ENCODE peak calls at places on chromosomes 11 and 22, in five cellular contexts. B, R, H, C and V are unnamed samples.

GRCh38 chr11:122241561-122241960 is 125.5 kb upstream of the BLID start:
- DNase-seq in B (no peak), R (no peak), H (no peak), C (no peak), V (no peak)

GRCh38 chr11:67270256-67271211 is 4.3 kb downstream of the GRK2 start:
- DNase-seq in B (peak), R (peak), H (no peak), C (no peak), V (no peak)

GRCh38 chr11:128621491-128622136 is 34.3 kb upstream of the ETS1 start:
- DNase-seq in B (peak), R (no peak), H (no peak), C (peak), V (no peak)

GRCh38 chr22:23218867-23219251 is 38.5 kb downstream of the BCR start:
- DNase-seq in B (no peak), R (peak), H (no peak), C (no peak), V (no peak)

GRCh38 chr11:107747622-107748021 is 35.8 kb upstream of the SLN start:
- DNase-seq in B (no peak), R (no peak), H (no peak), C (no peak), V (no peak)

GRCh38 chr11:44880511-44880910 is 70.2 kb downstream of the TP53I11 start:
- DNase-seq in B (no peak), R (no peak), H (no peak), C (no peak), V (no peak)

GRCh38 chr11:2932850-2933251 is 3.6 kb upstream of the PHLDA2 start:
- DNase-seq in B (no peak), R (no peak), H (no peak), C (peak), V (no peak)

GRCh38 chr11:130834886-130835285 is 81.4 kb downstream of the SNX19 start:
- DNase-seq in B (no peak), R (no peak), H (no peak), C (no peak), V (no peak)

GRCh38 chr11:123454060-123454651 is 24.1 kb downstream of the GRAMD1B start:
- DNase-seq in B (no peak), R (no peak), H (no peak), C (peak), V (no peak)

GRCh38 chr22:23305922-23306374 is 125.6 kb downstream of the BCR start:
- DNase-seq in B (peak), R (no peak), H (peak), C (peak), V (no peak)

GRCh38 chr22:17303840-17304779 is 65.2 kb upstream of the CECR2 start:
- DNase-seq in B (no peak), R (no peak), H (no peak), C (no peak), V (peak)

GRCh38 chr11:123069878-123070821 is 8.2 kb upstream of the HSPA8 start:
- DNase-seq in B (no peak), R (no peak), H (no peak), C (no peak), V (peak)

GRCh38 chr11:27205779-27206549 is 157.1 kb downstream of the CCDC34 start:
- DNase-seq in B (no peak), R (no peak), H (no peak), C (no peak), V (no peak)

GRCh38 chr11:128026596-128026995 is 560.8 kb downstream of the ETS1 start:
- DNase-seq in B (no peak), R (no peak), H (no peak), C (peak), V (no peak)

GRCh38 chr11:15816270-15816871 is 540.0 kb downstream of the SOX6 start:
- DNase-seq in B (no peak), R (no peak), H (no peak), C (peak), V (no peak)

GRCh38 chr11:66126808-66127555 is 56.9 kb downstream of the PACS1 start:
- DNase-seq in B (peak), R (peak), H (peak), C (peak), V (peak)

GRCh38 chr11:9825315-9825714 is 161.4 kb downstream of the SWAP70 start:
- DNase-seq in B (no peak), R (no peak), H (no peak), C (no peak), V (no peak)

GRCh38 chr11:31651822-31652221 is 142.3 kb downstream of the ELP4 start:
- DNase-seq in B (no peak), R (no peak), H (no peak), C (no peak), V (no peak)

GRCh38 chr11:134020598-134020997 is 48.3 kb upstream of the JAM3 start:
- DNase-seq in B (no peak), R (no peak), H (no peak), C (no peak), V (no peak)

GRCh38 chr22:44018594-44018993 is 5.5 kb upstream of the PARVB start:
- DNase-seq in B (no peak), R (no peak), H (no peak), C (no peak), V (no peak)

GRCh38 chr11:102196816-102197215 is 86.6 kb downstream of the YAP1 start:
- DNase-seq in B (no peak), R (no peak), H (no peak), C (no peak), V (no peak)

GRCh38 chr22:11253000-11253511 is 4274.9 kb upstream of the OR11H1 start:
- DNase-seq in B (no peak), R (peak), H (no peak), C (no peak), V (no peak)

GRCh38 chr22:22128440-22128839 is 116.1 kb upstream of the VPREB1 start:
- DNase-seq in B (no peak), R (no peak), H (no peak), C (no peak), V (no peak)

GRCh38 chr11:57427692-57428082 is 766 bp upstream of the SLC43A3 start:
- DNase-seq in B (peak), R (no peak), H (peak), C (no peak), V (no peak)

GRCh38 chr11:116499396-116500001 is 273.3 kb downstream of the BUD13 start:
- DNase-seq in B (peak), R (peak), H (peak), C (peak), V (peak)

GRCh38 chr11:65308281-65308891 is 6.3 kb upstream of the CDC42EP2 start:
- DNase-seq in B (no peak), R (no peak), H (no peak), C (no peak), V (no peak)

GRCh38 chr22:25402501-25403283 is 161.8 kb upstream of the GRK3 start:
- DNase-seq in B (peak), R (no peak), H (peak), C (no peak), V (peak)

GRCh38 chr11:5553347-5553746 is 5.0 kb upstream of the OR52H1 start:
- DNase-seq in B (no peak), R (no peak), H (no peak), C (no peak), V (no peak)

GRCh38 chr11:36431429-36432092 is 78.5 kb downstream of the TRAF6 start:
- DNase-seq in B (peak), R (no peak), H (no peak), C (peak), V (no peak)

GRCh38 chr11:123973816-123974215 is 3.8 kb downstream of the OR10S1 start:
- DNase-seq in B (no peak), R (no peak), H (no peak), C (peak), V (no peak)

GRCh38 chr11:126477526-126478275 is 122.2 kb downstream of the ST3GAL4 start:
- DNase-seq in B (no peak), R (no peak), H (no peak), C (no peak), V (no peak)

GRCh38 chr11:47879259-47880184 is 31.4 kb upstream of the NUP160 start:
- DNase-seq in B (no peak), R (no peak), H (no peak), C (no peak), V (no peak)

GRCh38 chr11:118715245-118715807 is 35.9 kb upstream of the TREH start:
- DNase-seq in B (peak), R (no peak), H (no peak), C (no peak), V (no peak)

GRCh38 chr22:29167032-29167911 is 38.4 kb upstream of the EMID1 start:
- DNase-seq in B (no peak), R (no peak), H (no peak), C (no peak), V (peak)

GRCh38 chr11:120239713-120240640 is at the start of gene POU2F3:
- DNase-seq in B (no peak), R (peak), H (no peak), C (no peak), V (no peak)
- TF ChIP-seq CTCF in B (no peak), R (peak), H (no peak), C (peak), V (peak)

GRCh38 chr11:22192642-22193347 is at the start of gene ANO5:
- DNase-seq in B (peak), R (peak), H (peak), C (no peak), V (peak)

GRCh38 chr11:22189660-22190059 is 3.2 kb upstream of the ANO5 start:
- DNase-seq in B (no peak), R (no peak), H (no peak), C (no peak), V (no peak)

GRCh38 chr11:22193348-22194051 is 615 bp downstream of the ANO5 start:
- DNase-seq in B (no peak), R (peak), H (peak), C (no peak), V (peak)

GRCh38 chr11:22190827-22191463 is 1.9 kb upstream of the ANO5 start:
- DNase-seq in B (no peak), R (no peak), H (no peak), C (no peak), V (no peak)

GRCh38 chr11:22192289-22192641 is 620 bp upstream of the ANO5 start:
- DNase-seq in B (no peak), R (peak), H (no peak), C (no peak), V (peak)
- TF ChIP-seq CTCF in B (no peak), R (peak), H (no peak), C (no peak), V (peak)

GRCh38 chr22:32518848-32519247 is 44.2 kb downstream of the FBXO7 start:
- DNase-seq in B (no peak), R (no peak), H (no peak), C (no peak), V (no peak)
- TF ChIP-seq CTCF in B (no peak), R (peak), H (no peak), C (peak), V (peak)

DNA sequence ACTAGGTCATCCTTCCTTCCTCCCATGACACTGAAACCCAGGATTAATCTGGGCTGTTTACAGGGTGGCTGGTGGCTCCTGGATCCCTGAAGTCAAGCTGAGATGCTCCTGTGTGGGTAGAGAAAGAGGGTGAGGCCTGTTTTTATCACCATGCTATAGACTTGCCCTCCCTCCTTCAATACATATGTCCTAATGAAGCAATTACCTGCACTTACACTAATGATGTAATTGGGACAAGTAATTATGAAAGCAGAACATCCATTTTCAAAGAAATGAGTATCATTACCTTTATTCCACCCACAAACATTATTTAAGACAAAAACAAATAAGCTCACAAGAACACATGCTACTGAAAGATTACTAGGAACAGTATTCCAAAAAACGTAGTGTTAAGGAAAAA is 64.2 kb upstream of the CHRM4 start:
- DNase-seq in B (no peak), R (no peak), H (no peak), C (no peak), V (no peak)
- TF ChIP-seq CTCF in B (no peak), R (no peak), H (no peak), C (no peak), V (no peak)

DNA sequence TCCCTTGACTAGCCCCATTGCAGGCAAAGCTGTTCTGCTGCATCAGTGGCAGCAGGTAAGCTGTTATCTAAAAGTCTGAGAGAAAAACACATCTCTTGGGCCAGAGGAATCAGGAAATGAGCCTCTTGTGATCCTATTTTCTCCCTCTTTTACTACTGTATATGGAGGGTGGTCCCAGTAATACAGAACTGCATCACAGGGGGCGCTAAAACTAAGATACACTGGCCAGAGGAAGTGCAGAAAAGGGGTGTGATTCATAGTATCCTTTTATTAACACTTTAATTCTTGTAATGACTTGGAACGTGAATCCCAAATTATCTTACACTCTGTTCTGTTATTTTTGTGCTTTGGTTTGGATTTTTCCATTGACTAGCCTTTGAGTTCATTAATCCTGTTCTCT is 8.8 kb upstream of the MED17 start:
- DNase-seq in B (no peak), R (peak), H (no peak), C (peak), V (no peak)
- TF ChIP-seq CTCF in B (no peak), R (peak), H (no peak), C (peak), V (no peak)

GRCh38 chr22:48942698-48943566 is 884.7 kb downstream of the BRD1 start:
- DNase-seq in B (no peak), R (peak), H (no peak), C (no peak), V (peak)

GRCh38 chr22:48944433-48944755 is 883.3 kb downstream of the BRD1 start:
- DNase-seq in B (no peak), R (no peak), H (no peak), C (no peak), V (no peak)

GRCh38 chr22:48944756-48945620 is 882.7 kb downstream of the BRD1 start:
- DNase-seq in B (no peak), R (peak), H (no peak), C (no peak), V (no peak)

GRCh38 chr22:48941903-48942625 is 885.6 kb downstream of the BRD1 start:
- DNase-seq in B (no peak), R (peak), H (no peak), C (no peak), V (peak)

GRCh38 chr22:48943567-48944432 is 883.9 kb downstream of the BRD1 start:
- DNase-seq in B (no peak), R (peak), H (no peak), C (no peak), V (peak)
- TF ChIP-seq CTCF in B (no peak), R (peak), H (no peak), C (no peak), V (peak)

DNA sequence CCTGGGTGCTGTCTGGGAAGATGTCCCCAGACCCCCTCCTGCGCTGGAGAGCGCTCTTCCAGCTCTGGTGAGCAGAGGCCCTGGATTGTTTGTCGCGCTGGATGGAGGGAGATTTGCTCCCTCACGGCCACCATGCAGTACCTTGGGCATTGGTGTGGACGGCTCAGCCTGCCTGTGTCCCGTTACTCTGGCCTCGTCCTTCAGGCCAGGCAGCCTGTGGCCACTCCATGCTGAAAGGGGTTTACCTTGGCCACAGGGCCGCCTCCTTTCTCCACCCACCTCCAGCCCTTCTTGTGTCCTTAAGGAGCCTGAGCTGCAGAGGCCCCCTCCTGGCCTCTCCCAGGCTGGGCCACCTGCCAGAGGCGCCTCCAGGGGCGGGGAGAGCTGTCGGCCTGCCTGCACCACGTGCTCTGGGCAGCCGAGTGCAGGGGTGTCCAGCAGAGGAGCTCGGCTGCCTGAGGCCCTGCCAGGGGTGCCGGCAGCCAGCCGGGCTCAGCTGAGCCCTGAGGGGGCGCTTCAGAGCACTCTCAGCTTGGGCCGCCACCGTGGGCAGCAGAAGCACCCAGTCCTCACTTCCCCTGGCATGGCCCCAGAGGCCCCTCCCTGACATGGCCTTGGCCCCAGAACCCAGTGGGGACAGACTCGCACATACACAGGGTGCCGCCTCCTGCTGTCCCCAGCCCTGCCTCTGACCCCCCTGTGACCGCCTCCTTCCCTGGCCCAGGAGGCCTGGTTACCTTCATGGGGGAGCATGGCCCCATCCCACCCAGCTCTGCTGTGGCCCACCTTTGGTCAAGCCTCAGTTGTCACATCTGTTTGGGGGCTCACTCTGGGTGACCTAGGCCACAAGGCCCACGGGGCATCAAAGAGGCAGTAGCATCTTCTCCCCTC is 3.4 kb downstream of the CCND1 start:
- DNase-seq in B (no peak), R (no peak), H (peak), C (peak), V (no peak)
- TF ChIP-seq CTCF in B (no peak), R (peak), H (no peak), C (peak), V (no peak)

DNA sequence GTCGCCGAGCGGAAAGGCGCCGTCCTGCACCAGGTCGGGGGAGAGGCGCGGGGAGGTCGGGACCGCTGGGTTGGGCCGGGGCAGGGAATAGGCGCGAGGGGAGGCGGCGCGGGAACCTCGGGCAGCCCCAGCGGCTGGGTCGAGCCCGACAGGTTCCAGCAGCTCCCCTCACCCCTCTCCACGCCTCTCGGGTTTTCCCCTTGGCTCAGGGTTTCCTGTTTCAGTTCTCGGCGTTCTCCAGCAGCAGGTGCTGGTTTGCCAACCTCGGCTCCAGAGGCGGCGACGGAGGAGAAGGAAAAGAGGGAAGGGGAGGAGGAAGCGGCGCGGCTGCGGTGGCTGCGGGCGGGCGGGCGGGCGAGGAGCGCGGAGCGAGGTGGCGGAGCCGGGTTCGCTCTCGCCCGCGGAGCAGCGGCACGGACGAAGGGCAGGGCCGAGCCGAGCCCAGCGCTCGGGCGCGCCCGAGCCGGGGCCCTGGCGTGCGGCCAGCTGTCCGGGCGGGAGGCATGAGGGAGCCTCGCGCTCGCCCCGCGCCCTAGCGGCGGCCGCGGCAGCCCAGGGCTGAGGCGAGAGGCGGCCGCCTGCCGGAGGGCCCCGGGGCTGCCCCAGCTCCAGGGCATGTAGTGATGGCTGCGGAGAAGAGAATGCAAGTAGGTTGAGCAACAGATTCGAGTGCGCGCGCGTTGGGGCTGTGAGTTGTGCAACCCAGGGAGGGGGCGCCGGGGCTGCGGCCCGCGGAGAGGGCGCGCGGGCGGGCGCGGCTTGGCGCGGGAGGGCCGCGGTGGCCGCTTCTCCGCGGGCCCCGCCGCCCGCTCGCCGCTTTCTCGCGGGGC is at the start of gene ZC3H12C:
- DNase-seq in B (peak), R (peak), H (peak), C (peak), V (peak)
- TF ChIP-seq CTCF in B (no peak), R (peak), H (peak), C (peak), V (peak)

GRCh38 chr11:79100093-79100704 is 340.6 kb downstream of the TENM4 start:
- DNase-seq in B (no peak), R (peak), H (no peak), C (peak), V (peak)
- TF ChIP-seq CTCF in B (peak), R (peak), H (no peak), C (peak), V (peak)

GRCh38 chr11:6968816-6969215 is 42.6 kb downstream of the ZNF215 start:
- DNase-seq in B (no peak), R (no peak), H (no peak), C (no peak), V (no peak)
- TF ChIP-seq CTCF in B (no peak), R (no peak), H (no peak), C (no peak), V (no peak)